ENCODE peak calls at places on chromosomes 11 and 22, in ten cellular contexts. L is CD8-positive, alpha-beta T cell; Y is left lung; D is body of pancreas; S is activated CD4-positive, alpha-beta T cell treated with anti-CD3 and anti-CD28 coated beads for 36 hours; B is left lobe of liver; M is upper lobe of left lung; C is T-cell; I is HepG2; K is Right ventricle myocardium superior. Z is an unnamed sample.

GRCh38 chr22:21025266-21025665 is 7.1 kb downstream of the SLC7A4 start:
- ATAC-seq in L (peak), Y (no peak), D (no peak), S (peak), B (no peak), M (no peak), C (peak), I (no peak), K (no peak), Z (peak)

GRCh38 chr11:77140231-77140959 is 12.3 kb downstream of the MYO7A start:
- ATAC-seq in L (no peak), Y (peak), D (peak), S (no peak), B (no peak), M (no peak), C (no peak), I (no peak), K (peak), Z (no peak)

GRCh38 chr22:19571207-19571795 is 47.1 kb upstream of the CLDN5 start:
- ATAC-seq in L (no peak), Y (no peak), D (no peak), S (no peak), B (no peak), M (no peak), C (no peak), I (no peak), K (no peak), Z (no peak)

GRCh38 chr11:14727215-14727614 is 83.6 kb downstream of the PDE3B start:
- ATAC-seq in L (peak), Y (no peak), D (no peak), S (no peak), B (no peak), M (no peak), C (no peak), I (no peak), K (no peak), Z (no peak)

GRCh38 chr22:35335936-35336781 is 36.5 kb downstream of the TOM1 start:
- ATAC-seq in L (no peak), Y (no peak), D (peak), S (no peak), B (peak), M (peak), C (peak), I (no peak), K (peak), Z (no peak)

GRCh38 chr22:35102663-35103062 is 36.7 kb downstream of the ISX start:
- ATAC-seq in L (no peak), Y (peak), D (no peak), S (no peak), B (no peak), M (peak), C (no peak), I (no peak), K (peak), Z (no peak)

GRCh38 chr22:39254122-39254521 is 9.3 kb upstream of the PDGFB start:
- ATAC-seq in L (no peak), Y (no peak), D (no peak), S (no peak), B (no peak), M (no peak), C (no peak), I (no peak), K (peak), Z (no peak)

GRCh38 chr11:67648140-67648795 is 2.3 kb downstream of the ACY3 start:
- ATAC-seq in L (peak), Y (peak), D (peak), S (peak), B (peak), M (no peak), C (peak), I (peak), K (no peak), Z (peak)

GRCh38 chr11:102500829-102501228 is 29.7 kb downstream of the MMP7 start:
- ATAC-seq in L (no peak), Y (no peak), D (no peak), S (no peak), B (no peak), M (no peak), C (no peak), I (no peak), K (no peak), Z (no peak)

GRCh38 chr11:94717667-94718066 is 50.5 kb upstream of the AMOTL1 start:
- ATAC-seq in L (no peak), Y (no peak), D (no peak), S (no peak), B (no peak), M (no peak), C (no peak), I (no peak), K (no peak), Z (no peak)

GRCh38 chr11:126114486-126115252 is 52.0 kb upstream of the CDON start:
- ATAC-seq in L (no peak), Y (no peak), D (no peak), S (no peak), B (no peak), M (no peak), C (no peak), I (peak), K (no peak), Z (no peak)

GRCh38 chr11:94020777-94021615 is at the start of gene HEPHL1:
- ATAC-seq in L (no peak), Y (no peak), D (no peak), S (no peak), B (no peak), M (no peak), C (no peak), I (no peak), K (no peak), Z (no peak)

GRCh38 chr11:75439026-75439425 is 6.0 kb upstream of the KLHL35 start:
- ATAC-seq in L (no peak), Y (no peak), D (no peak), S (no peak), B (no peak), M (no peak), C (no peak), I (no peak), K (no peak), Z (no peak)

GRCh38 chr11:70824590-70825300 is 426.4 kb downstream of the CTTN start:
- ATAC-seq in L (no peak), Y (no peak), D (no peak), S (peak), B (no peak), M (no peak), C (no peak), I (no peak), K (no peak), Z (no peak)

GRCh38 chr22:39128508-39128907 is 24.0 kb downstream of the CBX7 start:
- ATAC-seq in L (no peak), Y (no peak), D (no peak), S (peak), B (no peak), M (no peak), C (no peak), I (no peak), K (no peak), Z (peak)

GRCh38 chr11:85628771-85629341 is 463 bp downstream of the TMEM126B start:
- ATAC-seq in L (peak), Y (peak), D (peak), S (peak), B (peak), M (no peak), C (peak), I (peak), K (peak), Z (peak)

GRCh38 chr22:27507066-27507715 is 294.4 kb downstream of the MN1 start:
- ATAC-seq in L (no peak), Y (no peak), D (no peak), S (no peak), B (no peak), M (no peak), C (no peak), I (no peak), K (peak), Z (no peak)